ENCODE peak calls at places on chromosomes 7 and 10, in five cellular contexts. V is NCI-H748 treated with DMSO at 0.1 percent for 48 hours; G is activated T-helper 1 cell treated with anti-CD3 and anti-CD28 coated beads, Interleukin-12 subunit alpha, Interleukin-12 subunit beta, Interleukin-2, Interleukin-4 antibody, amounts not matched to agents 30 ng/mL and 10 ng/mL and 1 ng/mL, durations not matched to agents 14 hours and 24 hours and 36 hours; T is stimulated activated CD4-positive, alpha-beta T cell treated with anti-CD3 and anti-CD28 coated beads, Interleukin-2, amount 100 ng/mL, for 48 hours; P is NCI-H1694 treated with DMSO at 0.1 percent for 48 hours. K is an unnamed sample.

GRCh38 chr7:29565186-29565540 is 1.5 kb downstream of the PRR15 start:
- DNase-seq in V (no peak), G (no peak), T (no peak), P (no peak), K (no peak)

GRCh38 chr10:126433351-126433750 is 45.1 kb upstream of the ADAM12 start:
- DNase-seq in V (no peak), G (no peak), T (no peak), P (no peak), K (no peak)

GRCh38 chr7:104803931-104804330 is 210.1 kb upstream of the KMT2E start:
- DNase-seq in V (no peak), G (no peak), T (no peak), P (no peak), K (no peak)

GRCh38 chr10:132481690-132482089 is 55.9 kb upstream of the INPP5A start:
- DNase-seq in V (no peak), G (no peak), T (no peak), P (no peak), K (no peak)

GRCh38 chr7:51251292-51251691 is 65.3 kb downstream of the COBL start:
- DNase-seq in V (no peak), G (no peak), T (no peak), P (no peak), K (peak)

GRCh38 chr10:16941067-16941466 is 123.8 kb upstream of the RSU1 start:
- DNase-seq in V (no peak), G (no peak), T (no peak), P (no peak), K (no peak)

GRCh38 chr7:129790136-129790535 is 162.6 kb downstream of the UBE2H start:
- DNase-seq in V (no peak), G (no peak), T (no peak), P (no peak), K (no peak)

GRCh38 chr10:31041011-31041410 is 9.3 kb upstream of the ZNF438 start:
- DNase-seq in V (no peak), G (no peak), T (no peak), P (no peak), K (no peak)

GRCh38 chr10:49153971-49154370 is 20.1 kb upstream of the FAM170B start:
- DNase-seq in V (no peak), G (no peak), T (no peak), P (no peak), K (no peak)

GRCh38 chr7:107564553-107565298 is 955 bp downstream of the DUS4L start:
- DNase-seq in V (no peak), G (no peak), T (no peak), P (no peak), K (peak)

GRCh38 chr7:53015463-53015862 is 20.0 kb upstream of the POM121L12 start:
- DNase-seq in V (no peak), G (no peak), T (no peak), P (no peak), K (no peak)

GRCh38 chr10:108583827-108584226 is 1339.5 kb downstream of the XPNPEP1 start:
- DNase-seq in V (no peak), G (no peak), T (no peak), P (no peak), K (no peak)